ENCODE peak calls at places on chromosomes 11 and 22, in seven cellular contexts. D, A, K, P, H, X and J are unnamed samples.

GRCh38 chr22:35384567-35384966 is 3.7 kb downstream of the HMOX1 start:
- DNase-seq in D (no peak), A (no peak), K (no peak), P (no peak), H (no peak), X (no peak), J (no peak)

GRCh38 chr11:120413480-120413879 is 77.3 kb downstream of the ARHGEF12 start:
- DNase-seq in D (no peak), A (peak; percentile 48), K (peak; percentile 82), P (no peak), H (no peak), X (no peak), J (peak; percentile 66)

GRCh38 chr11:13337986-13338436 is 60.4 kb downstream of the BMAL1 start:
- DNase-seq in D (no peak), A (peak; percentile 58), K (peak; percentile 68), P (no peak), H (no peak), X (no peak), J (no peak)

GRCh38 chr22:31872209-31872608 is 72.1 kb upstream of the YWHAH start:
- DNase-seq in D (no peak), A (peak; percentile 29), K (no peak), P (no peak), H (no peak), X (no peak), J (no peak)

GRCh38 chr11:100578966-100579365 is 108.1 kb upstream of the ARHGAP42 start:
- DNase-seq in D (no peak), A (no peak), K (no peak), P (no peak), H (peak; percentile 13), X (no peak), J (no peak)

GRCh38 chr11:48123249-48123875 is 93.2 kb upstream of the OR4B1 start:
- DNase-seq in D (no peak), A (no peak), K (no peak), P (no peak), H (no peak), X (no peak), J (no peak)

GRCh38 chr11:19713221-19714092 is 820 bp downstream of the NAV2 start:
- DNase-seq in D (no peak), A (no peak), K (no peak), P (peak; percentile 55), H (peak; percentile 15), X (no peak), J (no peak)

GRCh38 chr11:119808431-119809185 is 79.6 kb upstream of the NECTIN1 start:
- DNase-seq in D (no peak), A (no peak), K (no peak), P (no peak), H (no peak), X (no peak), J (no peak)

GRCh38 chr11:47593934-47594855 is at the start of gene C1QTNF4:
- DNase-seq in D (no peak), A (no peak), K (no peak), P (peak; percentile 71), H (no peak), X (no peak), J (no peak)

GRCh38 chr22:39567135-39567946 is 3.2 kb upstream of the CACNA1I start:
- DNase-seq in D (no peak), A (no peak), K (no peak), P (no peak), H (no peak), X (peak; percentile 49), J (no peak)

GRCh38 chr22:46537946-46538815 is 761 bp upstream of the CELSR1 start:
- DNase-seq in D (no peak), A (peak; percentile 43), K (peak; percentile 17), P (peak; percentile 75), H (peak; percentile 54), X (no peak), J (no peak)

GRCh38 chr22:35311551-35311999 is 11.9 kb downstream of the TOM1 start:
- DNase-seq in D (no peak), A (no peak), K (no peak), P (no peak), H (no peak), X (no peak), J (no peak)

GRCh38 chr22:31440681-31441080 is 41.3 kb downstream of the DRG1 start:
- DNase-seq in D (no peak), A (no peak), K (no peak), P (no peak), H (no peak), X (no peak), J (no peak)

GRCh38 chr22:42343551-42344081 is 73.2 kb upstream of the TCF20 start:
- DNase-seq in D (no peak), A (no peak), K (no peak), P (no peak), H (peak; percentile 73), X (no peak), J (no peak)

GRCh38 chr11:4551346-4551979 is 6.5 kb downstream of the OR52M1 start:
- DNase-seq in D (no peak), A (peak; percentile 1), K (no peak), P (no peak), H (no peak), X (no peak), J (no peak)

GRCh38 chr11:2211113-2211971 is 39.7 kb upstream of the TH start:
- DNase-seq in D (no peak), A (no peak), K (no peak), P (peak; percentile 67), H (peak; percentile 81), X (peak; percentile 96), J (no peak)

GRCh38 chr11:62048101-62048500 is 75.7 kb upstream of the INCENP start:
- DNase-seq in D (no peak), A (peak; percentile 48), K (peak; percentile 46), P (no peak), H (peak; percentile 32), X (no peak), J (no peak)

GRCh38 chr11:118338637-118339061 is 3.9 kb downstream of the CD3D start:
- DNase-seq in D (no peak), A (peak; percentile 7), K (no peak), P (no peak), H (peak; percentile 81), X (no peak), J (no peak)

GRCh38 chr22:43042101-43042780 is 27.3 kb upstream of the PACSIN2 start:
- DNase-seq in D (no peak), A (no peak), K (peak; percentile 51), P (no peak), H (no peak), X (peak; percentile 69), J (peak; percentile 47)

GRCh38 chr22:46528121-46528610 is 9.3 kb downstream of the CELSR1 start:
- DNase-seq in D (no peak), A (peak; percentile 72), K (peak; percentile 39), P (no peak), H (peak; percentile 82), X (peak; percentile 71), J (no peak)

GRCh38 chr11:47109882-47110281 is 66.8 kb downstream of the ARFGAP2 start:
- DNase-seq in D (no peak), A (no peak), K (peak; percentile 16), P (no peak), H (no peak), X (no peak), J (no peak)

GRCh38 chr11:9625158-9625557 is 38.7 kb upstream of the SWAP70 start:
- DNase-seq in D (peak; percentile 4), A (peak; percentile 16), K (no peak), P (no peak), H (no peak), X (no peak), J (no peak)

GRCh38 chr11:7973011-7973410 is 7.8 kb upstream of the NLRP10 start:
- DNase-seq in D (no peak), A (no peak), K (peak; percentile 64), P (no peak), H (no peak), X (no peak), J (no peak)

GRCh38 chr22:25092119-25092518 is 107.5 kb upstream of the CRYBB3 start:
- DNase-seq in D (no peak), A (no peak), K (no peak), P (no peak), H (no peak), X (no peak), J (no peak)

GRCh38 chr11:117502285-117502856 is 174.7 kb downstream of the CEP164 start:
- DNase-seq in D (no peak), A (no peak), K (no peak), P (no peak), H (no peak), X (no peak), J (no peak)

GRCh38 chr22:19895160-19895849 is 40.6 kb upstream of the GNB1L start:
- DNase-seq in D (no peak), A (no peak), K (no peak), P (no peak), H (no peak), X (no peak), J (no peak)